ENCODE peak calls at places on chromosomes 6 and 20, in nine cellular contexts. P is keratinocyte; E is hepatocyte; I is ascending aorta; Y is CD8-positive, alpha-beta T cell; U is adipocyte; M is heart right ventricle; T is fibroblast of lung; Z is A549. R is an unnamed sample.

GRCh38 chr6:13253272-13253671 is 75.1 kb downstream of the TBC1D7 start:
- DNase-seq in Z (no peak), Y (no peak), I (no peak), E (no peak), P (no peak), T (no peak), M (no peak), U (no peak), R (no peak)

GRCh38 chr20:57707320-57707719 is 2.5 kb downstream of the PMEPA1 start:
- DNase-seq in Y (no peak), Z (no peak), M (no peak), I (no peak), E (no peak), P (no peak), T (no peak), U (no peak), R (no peak)

GRCh38 chr20:15594296-15594695 is 979.0 kb downstream of the KIF16B start:
- DNase-seq in T (no peak), U (no peak), I (no peak), M (no peak), P (no peak), Y (no peak), Z (peak; percentile 7), E (no peak), R (no peak)

GRCh38 chr20:32302507-32302872 is 25.0 kb downstream of the KIF3B start:
- DNase-seq in I (no peak), P (no peak), U (no peak), Z (no peak), E (no peak), M (no peak), T (no peak), Y (no peak), R (no peak)

GRCh38 chr6:149477544-149477943 is 7.3 kb downstream of the ZC3H12D start:
- DNase-seq in E (no peak), I (no peak), T (no peak), Z (no peak), Y (no peak), U (no peak), P (no peak), M (no peak), R (no peak)

GRCh38 chr20:55291251-55291650 is 714.1 kb downstream of the CBLN4 start:
- DNase-seq in P (no peak), M (no peak), E (no peak), I (no peak), Z (no peak), T (peak; percentile 1), U (no peak), Y (no peak), R (peak; percentile 62)

GRCh38 chr6:34556493-34556892 is 364 bp upstream of the SPDEF start:
- DNase-seq in T (no peak), Y (no peak), Z (no peak), E (no peak), U (no peak), I (no peak), M (no peak), P (no peak), R (no peak)

GRCh38 chr6:91317247-91317646 is 730.4 kb upstream of the MAP3K7 start:
- DNase-seq in E (no peak), T (peak; percentile 37), U (no peak), I (no peak), M (no peak), P (no peak), Y (no peak), Z (no peak), R (no peak)

GRCh38 chr6:16318538-16318937 is 80.2 kb downstream of the GMPR start:
- DNase-seq in T (peak; percentile 94), U (peak; percentile 67), E (no peak), I (peak; percentile 23), Z (no peak), M (no peak), Y (peak; percentile 25), P (no peak), R (peak; percentile 59)

GRCh38 chr20:3749689-3750639 is 17.5 kb downstream of the HSPA12B start:
- DNase-seq in Y (no peak), Z (peak; percentile 87), I (no peak), P (no peak), T (peak; percentile 13), E (peak; percentile 64), U (no peak), M (no peak), R (no peak)

GRCh38 chr20:56788041-56788670 is 159.1 kb downstream of the TFAP2C start:
- DNase-seq in M (no peak), Y (no peak), T (peak; percentile 97), U (peak; percentile 89), P (peak; percentile 86), Z (peak; percentile 100), I (no peak), E (peak; percentile 67), R (peak; percentile 89)

GRCh38 chr6:101650402-101651100 is 257.0 kb downstream of the GRIK2 start:
- DNase-seq in I (no peak), P (no peak), U (no peak), Y (no peak), T (no peak), E (no peak), Z (no peak), M (no peak), R (no peak)

GRCh38 chr6:137763861-137764260 is 103.2 kb upstream of the TNFAIP3 start:
- DNase-seq in I (no peak), Z (no peak), U (no peak), T (no peak), Y (no peak), E (no peak), M (no peak), P (peak; percentile 57), R (no peak)

GRCh38 chr6:129672883-129673631 is 36.9 kb downstream of the ARHGAP18 start:
- DNase-seq in P (no peak), E (no peak), I (no peak), Z (peak; percentile 45), U (peak; percentile 73), Y (no peak), M (no peak), T (peak; percentile 91), R (peak; percentile 18)

GRCh38 chr6:105211831-105212230 is 32.0 kb upstream of the POPDC3 start:
- DNase-seq in E (no peak), I (no peak), M (no peak), Y (no peak), T (peak; percentile 28), Z (no peak), P (no peak), U (peak; percentile 49), R (no peak)

GRCh38 chr6:30159988-30160387 is 1.0 kb downstream of the TRIM10 start:
- DNase-seq in M (no peak), P (no peak), Y (no peak), Z (no peak), E (no peak), I (no peak), U (no peak), T (no peak), R (no peak)

GRCh38 chr6:98463038-98463437 is 371.3 kb upstream of the POU3F2 start:
- DNase-seq in U (no peak), Y (no peak), T (no peak), P (no peak), M (no peak), Z (no peak), I (no peak), E (no peak), R (no peak)

GRCh38 chr20:17916365-17916996 is 52.1 kb downstream of the SNX5 start:
- DNase-seq in E (no peak), T (no peak), Y (no peak), Z (no peak), P (no peak), I (no peak), U (peak; percentile 44), M (no peak), R (no peak)

GRCh38 chr6:169469028-169469427 is 215.4 kb upstream of the THBS2 start:
- DNase-seq in E (no peak), Y (no peak), Z (no peak), M (no peak), T (no peak), U (no peak), P (no peak), I (no peak), R (no peak)
- H3K9me3 ChIP-seq in E (no peaks in the 10 kb centered on the region), Y (peaks cover 11% of the 10 kb centered on the region), Z (peaks cover 3% of the 10 kb centered on the region), M (no peaks in the 10 kb centered on the region), T (no peaks in the 10 kb centered on the region), U (peaks cover 12% of the 10 kb centered on the region), P (no peaks in the 10 kb centered on the region), I (peaks cover 3% of the 10 kb centered on the region), R (peaks cover under 1% of the 10 kb centered on the region)

GRCh38 chr20:36097751-36098151 is 56.8 kb upstream of the EPB41L1 start:
- DNase-seq in Y (no peak), M (no peak), Z (no peak), I (no peak), P (no peak), T (no peak), U (no peak), E (no peak), R (no peak)

GRCh38 chr20:36097331-36097730 is 57.2 kb upstream of the EPB41L1 start:
- DNase-seq in M (no peak), Z (no peak), E (no peak), Y (no peak), I (no peak), P (no peak), U (peak; percentile 72), T (peak; percentile 84), R (peak; percentile 63)

GRCh38 chr20:36101201-36101600 is 53.3 kb upstream of the EPB41L1 start:
- DNase-seq in Z (no peak), P (no peak), I (no peak), M (no peak), T (no peak), E (peak; percentile 53), U (no peak), Y (no peak), R (no peak)

GRCh38 chr20:36098364-36098763 is 56.2 kb upstream of the EPB41L1 start:
- DNase-seq in M (peak; percentile 28), P (no peak), T (peak; percentile 63), E (no peak), I (peak; percentile 21), Z (no peak), U (peak; percentile 56), Y (no peak), R (peak; percentile 86)

GRCh38 chr20:36099106-36099505 is 55.4 kb upstream of the EPB41L1 start:
- DNase-seq in E (no peak), I (no peak), U (no peak), M (no peak), Z (no peak), P (no peak), T (no peak), Y (no peak), R (no peak)
- H3K9me3 ChIP-seq in E (no peaks in the 10 kb centered on the region), I (no peaks in the 10 kb centered on the region), U (no peaks in the 10 kb centered on the region), M (no peaks in the 10 kb centered on the region), Z (no peaks in the 10 kb centered on the region), P (no peaks in the 10 kb centered on the region), T (no peaks in the 10 kb centered on the region), Y (no peaks in the 10 kb centered on the region), R (no peaks in the 10 kb centered on the region)

DNA sequence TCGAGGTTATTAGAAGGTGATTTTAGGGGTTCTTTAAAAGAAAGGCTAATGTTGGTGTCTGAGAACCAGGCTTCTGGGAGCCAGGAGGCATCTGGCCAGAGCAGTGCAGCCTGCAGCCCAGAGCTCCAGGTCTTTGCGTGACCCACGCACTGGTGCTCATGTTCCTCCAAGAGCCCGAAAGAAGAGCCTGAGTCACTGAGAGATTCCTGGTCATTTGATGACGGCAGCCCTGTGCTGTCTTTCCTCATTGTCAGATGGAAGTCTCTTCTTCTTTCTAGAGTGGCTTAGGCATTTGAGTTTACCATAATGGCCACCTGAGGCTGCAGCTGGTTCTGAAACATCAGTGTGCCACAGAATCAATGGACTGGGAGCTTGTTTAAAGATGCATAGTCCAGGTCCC is 46.4 kb downstream of the CD109 start:
- DNase-seq in E (no peak), T (no peak), U (no peak), P (no peak), Y (no peak), I (no peak), M (no peak), Z (no peak), R (no peak)
- H3K9me3 ChIP-seq in E (no peaks in the 10 kb centered on the region), T (no peaks in the 10 kb centered on the region), U (no peaks in the 10 kb centered on the region), P (no peaks in the 10 kb centered on the region), Y (no peaks in the 10 kb centered on the region), I (no peaks in the 10 kb centered on the region), M (no peaks in the 10 kb centered on the region), Z (no peaks in the 10 kb centered on the region), R (no peaks in the 10 kb centered on the region)

GRCh38 chr6:134850906-134851305 is 99.0 kb downstream of the ALDH8A1 start:
- DNase-seq in U (peak; percentile 48), P (no peak), Y (no peak), Z (no peak), M (no peak), E (no peak), I (no peak), T (peak; percentile 41), R (no peak)
- H3K9me3 ChIP-seq in U (no peaks in the 10 kb centered on the region), P (no peaks in the 10 kb centered on the region), Y (no peaks in the 10 kb centered on the region), Z (no peaks in the 10 kb centered on the region), M (no peaks in the 10 kb centered on the region), E (no peaks in the 10 kb centered on the region), I (no peaks in the 10 kb centered on the region), T (no peaks in the 10 kb centered on the region), R (no peaks in the 10 kb centered on the region)

R was measured in MG63.